ENCODE peak calls at places on chromosomes 16 and 17, in seven cellular contexts. G is DMS79 treated with DMSO at 0.1 percent for 48 hours; W is midbrain; I is skeletal muscle cell; Y is Calu3; L is activated naive CD8-positive, alpha-beta T cell treated with anti-CD3 and anti-CD28 coated beads, Interleukin-2, amount 50 U/mL, for 24 hours; J is COR-L47. R is an unnamed sample.

GRCh38 chr17:28228109-28228840 is 90.7 kb upstream of the TMEM97 start:
- DNase-seq in J (no peak), W (no peak), G (no peak), L (no peak), I (no peak), Y (no peak), R (peak)

GRCh38 chr17:13534946-13535345 is 66.8 kb downstream of the HS3ST3A1 start:
- DNase-seq in W (no peak), J (no peak), I (no peak), G (no peak), Y (no peak), L (no peak), R (no peak)

GRCh38 chr17:59618894-59619312 is 792 bp upstream of the CLTC start:
- DNase-seq in G (no peak), J (no peak), Y (no peak), W (no peak), L (no peak), I (peak), R (no peak)

GRCh38 chr17:31078290-31078689 is 16.5 kb upstream of the NF1 start:
- DNase-seq in L (no peak), J (no peak), I (no peak), W (no peak), Y (no peak), G (no peak), R (no peak)

GRCh38 chr16:2954228-2954627 is 9.8 kb upstream of the KREMEN2 start:
- DNase-seq in W (no peak), G (peak), J (no peak), L (no peak), I (no peak), Y (no peak), R (no peak)

GRCh38 chr16:1548234-1548633 is 14.8 kb downstream of the TMEM204 start:
- DNase-seq in L (no peak), Y (no peak), I (no peak), G (no peak), J (no peak), W (no peak), R (no peak)

GRCh38 chr17:38958756-38959155 is 8.4 kb downstream of the FBXO47 start:
- DNase-seq in J (no peak), L (no peak), Y (no peak), I (peak), W (no peak), G (no peak), R (no peak)

GRCh38 chr17:4872786-4873185 is 26.6 kb upstream of the C17orf107 start:
- DNase-seq in Y (no peak), W (peak), L (no peak), J (no peak), G (no peak), I (no peak), R (no peak)

GRCh38 chr16:89297870-89298545 is 80.5 kb downstream of the ZNF778 start:
- DNase-seq in Y (no peak), I (no peak), J (no peak), W (no peak), G (no peak), L (no peak), R (no peak)

GRCh38 chr16:11621920-11622651 is 35.4 kb upstream of the LITAF start:
- DNase-seq in J (no peak), L (peak), I (no peak), W (no peak), Y (no peak), G (peak), R (no peak)

GRCh38 chr17:19876524-19877161 is 8.9 kb upstream of the ULK2 start:
- DNase-seq in J (no peak), W (peak), Y (no peak), L (peak), I (no peak), G (no peak), R (peak)

GRCh38 chr17:28345420-28346198 is 10.0 kb downstream of the TNFAIP1 start:
- DNase-seq in Y (no peak), I (no peak), L (no peak), W (no peak), G (peak), J (no peak), R (no peak)

GRCh38 chr17:39246274-39246673 is 20.5 kb upstream of the STAC2 start:
- DNase-seq in Y (no peak), G (no peak), W (no peak), L (no peak), J (no peak), I (no peak), R (no peak)

GRCh38 chr17:48095611-48096010 is 5.7 kb downstream of the CBX1 start:
- DNase-seq in J (no peak), I (no peak), Y (no peak), L (no peak), G (no peak), W (no peak), R (no peak)

GRCh38 chr17:77332034-77332971 is 191.5 kb downstream of the SEC14L1 start:
- DNase-seq in J (no peak), L (no peak), Y (no peak), I (no peak), G (peak), W (no peak), R (peak)

GRCh38 chr17:33241390-33241789 is 51.7 kb downstream of the ASIC2 start:
- DNase-seq in I (no peak), L (no peak), Y (no peak), G (no peak), J (no peak), W (no peak), R (no peak)

GRCh38 chr16:23356941-23357340 is 54.8 kb downstream of the SCNN1B start:
- DNase-seq in Y (no peak), L (no peak), J (no peak), W (no peak), G (no peak), I (no peak), R (peak)

GRCh38 chr17:57652811-57653210 is 92.3 kb downstream of the CCDC182 start:
- DNase-seq in I (no peak), W (no peak), J (no peak), G (no peak), Y (no peak), L (no peak), R (no peak)

GRCh38 chr17:66301864-66302741 is at the start of gene PRKCA:
- DNase-seq in L (peak), W (peak), I (no peak), Y (peak), J (peak), G (peak), R (peak)

GRCh38 chr17:45432405-45433113 is at the start of gene ARHGAP27:
- DNase-seq in J (no peak), G (no peak), W (no peak), I (no peak), L (no peak), Y (peak), R (peak)